ENCODE peak calls at places on chromosomes 2 and 18, in six cellular contexts. One of them, this sample, is unnamed.

GRCh38 chr2:29329899-29330298 is 214.7 kb downstream of the CLIP4 start:
- DNase-seq in endodermal cell: no peak
- DNase-seq in upper lobe of right lung: no peak
- DNase-seq in stomach: no peak
- DNase-seq in CD4-positive, alpha-beta T cell: no peak
- DNase-seq in brain microvascular endothelial cell: no peak
- DNase-seq in this sample: no peak

GRCh38 chr2:104860141-104860790 is 6.4 kb downstream of the POU3F3 start:
- DNase-seq in endodermal cell: no peak
- DNase-seq in upper lobe of right lung: no peak
- DNase-seq in stomach: no peak
- DNase-seq in CD4-positive, alpha-beta T cell: no peak
- DNase-seq in brain microvascular endothelial cell: no peak
- DNase-seq in this sample: no peak

GRCh38 chr2:102251042-102251848 is 60.1 kb upstream of the IL1RL1 start:
- DNase-seq in endodermal cell: peak
- DNase-seq in upper lobe of right lung: peak
- DNase-seq in stomach: peak
- DNase-seq in CD4-positive, alpha-beta T cell: peak
- DNase-seq in brain microvascular endothelial cell: no peak
- DNase-seq in this sample: peak

GRCh38 chr2:9318461-9319337 is 104.6 kb downstream of the ITGB1BP1 start:
- DNase-seq in endodermal cell: no peak
- DNase-seq in upper lobe of right lung: no peak
- DNase-seq in stomach: peak
- DNase-seq in CD4-positive, alpha-beta T cell: no peak
- DNase-seq in brain microvascular endothelial cell: no peak
- DNase-seq in this sample: no peak

GRCh38 chr2:152861349-152861942 is 143.0 kb downstream of the ARL6IP6 start:
- DNase-seq in endodermal cell: peak
- DNase-seq in upper lobe of right lung: no peak
- DNase-seq in stomach: peak
- DNase-seq in CD4-positive, alpha-beta T cell: no peak
- DNase-seq in brain microvascular endothelial cell: peak
- DNase-seq in this sample: no peak

GRCh38 chr2:69693472-69694450 is 48.2 kb upstream of the ANXA4 start:
- DNase-seq in endodermal cell: no peak
- DNase-seq in upper lobe of right lung: no peak
- DNase-seq in stomach: no peak
- DNase-seq in CD4-positive, alpha-beta T cell: peak
- DNase-seq in brain microvascular endothelial cell: no peak
- DNase-seq in this sample: no peak

GRCh38 chr2:223602972-223603371 is 811 bp upstream of the SCG2 start:
- DNase-seq in endodermal cell: no peak
- DNase-seq in upper lobe of right lung: no peak
- DNase-seq in stomach: no peak
- DNase-seq in CD4-positive, alpha-beta T cell: no peak
- DNase-seq in brain microvascular endothelial cell: no peak
- DNase-seq in this sample: no peak

GRCh38 chr18:63107171-63107850 is 212.3 kb downstream of the BCL2 start:
- DNase-seq in endodermal cell: no peak
- DNase-seq in upper lobe of right lung: no peak
- DNase-seq in stomach: no peak
- DNase-seq in CD4-positive, alpha-beta T cell: no peak
- DNase-seq in brain microvascular endothelial cell: no peak
- DNase-seq in this sample: no peak

GRCh38 chr2:127365211-127365643 is 22.5 kb downstream of the MAP3K2 start:
- DNase-seq in endodermal cell: peak
- DNase-seq in upper lobe of right lung: no peak
- DNase-seq in stomach: no peak
- DNase-seq in CD4-positive, alpha-beta T cell: no peak
- DNase-seq in brain microvascular endothelial cell: no peak
- DNase-seq in this sample: no peak

GRCh38 chr2:234747032-234747431 is 204.8 kb upstream of the SH3BP4 start:
- DNase-seq in endodermal cell: no peak
- DNase-seq in upper lobe of right lung: no peak
- DNase-seq in stomach: no peak
- DNase-seq in CD4-positive, alpha-beta T cell: no peak
- DNase-seq in brain microvascular endothelial cell: no peak
- DNase-seq in this sample: no peak

GRCh38 chr2:234741976-234742375 is 209.8 kb upstream of the SH3BP4 start:
- DNase-seq in endodermal cell: no peak
- DNase-seq in upper lobe of right lung: no peak
- DNase-seq in stomach: no peak
- DNase-seq in CD4-positive, alpha-beta T cell: no peak
- DNase-seq in brain microvascular endothelial cell: no peak
- DNase-seq in this sample: no peak

GRCh38 chr2:234747833-234748559 is 203.8 kb upstream of the SH3BP4 start:
- DNase-seq in endodermal cell: no peak
- DNase-seq in upper lobe of right lung: no peak
- DNase-seq in stomach: no peak
- DNase-seq in CD4-positive, alpha-beta T cell: no peak
- DNase-seq in brain microvascular endothelial cell: no peak
- DNase-seq in this sample: no peak

GRCh38 chr2:234745347-234745746 is 206.5 kb upstream of the SH3BP4 start:
- DNase-seq in endodermal cell: peak
- DNase-seq in upper lobe of right lung: no peak
- DNase-seq in stomach: no peak
- DNase-seq in CD4-positive, alpha-beta T cell: no peak
- DNase-seq in brain microvascular endothelial cell: no peak
- DNase-seq in this sample: no peak
- TF ChIP-seq CTCF in endodermal cell: peak
- TF ChIP-seq CTCF in upper lobe of right lung: peak
- TF ChIP-seq CTCF in stomach: no peak
- TF ChIP-seq CTCF in CD4-positive, alpha-beta T cell: no peak
- TF ChIP-seq CTCF in brain microvascular endothelial cell: peak
- TF ChIP-seq CTCF in this sample: no peak

DNA sequence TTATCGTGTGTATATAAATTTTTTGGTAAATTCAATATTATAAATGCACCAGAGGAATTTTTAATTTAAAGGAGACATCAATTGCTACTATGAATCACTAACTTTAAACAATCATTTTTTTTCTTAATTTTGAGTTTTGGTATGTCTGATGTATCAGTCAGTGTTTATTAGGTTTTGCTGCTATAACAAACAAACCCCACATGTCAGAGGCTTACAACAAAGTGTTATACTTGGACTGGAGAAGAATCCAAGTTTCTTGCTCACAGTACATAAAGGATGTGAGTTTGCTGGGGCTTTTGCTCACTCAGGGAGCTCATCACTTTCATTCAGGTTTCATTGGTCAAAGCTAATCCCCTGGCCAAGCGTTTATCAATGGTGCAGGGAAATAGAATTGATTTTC is 81.8 kb downstream of the VWC2L start:
- DNase-seq in endodermal cell: no peak
- DNase-seq in upper lobe of right lung: no peak
- DNase-seq in stomach: no peak
- DNase-seq in CD4-positive, alpha-beta T cell: no peak
- DNase-seq in brain microvascular endothelial cell: no peak
- DNase-seq in this sample: no peak
- H3K27ac ChIP-seq in endodermal cell: no peak
- H3K27ac ChIP-seq in upper lobe of right lung: no peak
- H3K27ac ChIP-seq in stomach: no peak
- H3K27ac ChIP-seq in CD4-positive, alpha-beta T cell: no peak
- H3K27ac ChIP-seq in brain microvascular endothelial cell: no peak
- H3K27ac ChIP-seq in this sample: no peak

DNA sequence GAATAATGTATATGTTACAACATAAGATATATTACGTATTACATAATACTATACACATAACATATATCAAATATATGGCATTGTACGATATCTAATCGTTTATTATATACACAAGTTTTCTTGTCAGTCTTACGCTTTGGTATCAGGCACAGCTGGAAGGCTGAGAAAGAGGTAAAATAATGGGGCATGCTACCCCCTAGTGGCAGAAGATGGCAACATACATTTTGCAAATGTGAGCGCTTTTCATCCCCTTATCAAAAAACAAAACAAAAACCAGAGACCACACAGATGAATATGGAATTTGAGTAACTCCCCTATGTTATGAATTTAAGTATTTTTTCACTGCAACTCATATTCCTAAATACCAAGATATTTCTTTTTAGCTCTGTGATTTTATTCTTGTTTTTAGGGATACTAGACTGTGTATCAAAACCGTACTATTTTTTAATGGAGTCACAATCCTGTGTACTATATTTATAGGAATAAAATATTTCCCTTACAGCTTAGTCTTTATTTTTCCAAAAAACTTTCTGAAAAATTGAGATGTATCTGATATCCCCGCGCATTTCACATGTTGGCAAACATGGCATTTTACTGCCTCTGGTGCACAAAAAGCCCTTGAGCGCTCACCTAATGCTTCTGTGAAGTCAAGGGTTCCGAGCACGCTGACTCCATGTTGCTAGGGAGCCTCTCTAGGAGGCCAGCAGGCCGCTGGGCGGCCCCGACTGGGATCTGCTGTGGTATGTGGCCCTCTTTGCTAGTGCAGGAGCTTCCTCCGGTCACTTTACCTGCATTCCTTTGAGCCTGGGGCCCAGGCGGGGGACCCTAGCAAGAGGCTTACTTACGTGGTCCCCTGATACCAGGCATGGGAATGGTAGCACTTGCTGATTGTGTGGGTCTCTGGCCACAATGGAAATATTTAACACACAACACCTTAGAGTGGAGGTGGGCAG is 62.5 kb downstream of the SLC4A3 start:
- DNase-seq in endodermal cell: peak
- DNase-seq in upper lobe of right lung: no peak
- DNase-seq in stomach: peak
- DNase-seq in CD4-positive, alpha-beta T cell: peak
- DNase-seq in brain microvascular endothelial cell: peak
- DNase-seq in this sample: no peak
- TF ChIP-seq CTCF in endodermal cell: peak
- TF ChIP-seq CTCF in upper lobe of right lung: peak
- TF ChIP-seq CTCF in stomach: peak
- TF ChIP-seq CTCF in CD4-positive, alpha-beta T cell: peak
- TF ChIP-seq CTCF in brain microvascular endothelial cell: peak
- TF ChIP-seq CTCF in this sample: peak

GRCh38 chr2:98087447-98088065 is 589 bp downstream of the VWA3B start:
- DNase-seq in endodermal cell: no peak
- DNase-seq in upper lobe of right lung: no peak
- DNase-seq in stomach: no peak
- DNase-seq in CD4-positive, alpha-beta T cell: no peak
- DNase-seq in brain microvascular endothelial cell: no peak
- DNase-seq in this sample: no peak
- H3K27ac ChIP-seq in endodermal cell: no peak
- H3K27ac ChIP-seq in upper lobe of right lung: no peak
- H3K27ac ChIP-seq in stomach: peak
- H3K27ac ChIP-seq in CD4-positive, alpha-beta T cell: no peak
- H3K27ac ChIP-seq in brain microvascular endothelial cell: no peak
- H3K27ac ChIP-seq in this sample: no peak

GRCh38 chr2:218216674-218217365 is at the start of gene ARPC2:
- DNase-seq in endodermal cell: peak
- DNase-seq in upper lobe of right lung: peak
- DNase-seq in stomach: peak
- DNase-seq in CD4-positive, alpha-beta T cell: peak
- DNase-seq in brain microvascular endothelial cell: peak
- DNase-seq in this sample: peak
- TF ChIP-seq CTCF in endodermal cell: no peak
- TF ChIP-seq CTCF in upper lobe of right lung: no peak
- TF ChIP-seq CTCF in stomach: peak
- TF ChIP-seq CTCF in CD4-positive, alpha-beta T cell: no peak
- TF ChIP-seq CTCF in brain microvascular endothelial cell: no peak
- TF ChIP-seq CTCF in this sample: no peak

GRCh38 chr2:88074854-88075292 is 7.2 kb downstream of the SMYD1 start:
- DNase-seq in endodermal cell: no peak
- DNase-seq in upper lobe of right lung: no peak
- DNase-seq in stomach: no peak
- DNase-seq in CD4-positive, alpha-beta T cell: no peak
- DNase-seq in brain microvascular endothelial cell: peak
- DNase-seq in this sample: no peak
- H3K27ac ChIP-seq in endodermal cell: no peak
- H3K27ac ChIP-seq in upper lobe of right lung: no peak
- H3K27ac ChIP-seq in stomach: no peak
- H3K27ac ChIP-seq in CD4-positive, alpha-beta T cell: no peak
- H3K27ac ChIP-seq in brain microvascular endothelial cell: no peak
- H3K27ac ChIP-seq in this sample: no peak

DNA sequence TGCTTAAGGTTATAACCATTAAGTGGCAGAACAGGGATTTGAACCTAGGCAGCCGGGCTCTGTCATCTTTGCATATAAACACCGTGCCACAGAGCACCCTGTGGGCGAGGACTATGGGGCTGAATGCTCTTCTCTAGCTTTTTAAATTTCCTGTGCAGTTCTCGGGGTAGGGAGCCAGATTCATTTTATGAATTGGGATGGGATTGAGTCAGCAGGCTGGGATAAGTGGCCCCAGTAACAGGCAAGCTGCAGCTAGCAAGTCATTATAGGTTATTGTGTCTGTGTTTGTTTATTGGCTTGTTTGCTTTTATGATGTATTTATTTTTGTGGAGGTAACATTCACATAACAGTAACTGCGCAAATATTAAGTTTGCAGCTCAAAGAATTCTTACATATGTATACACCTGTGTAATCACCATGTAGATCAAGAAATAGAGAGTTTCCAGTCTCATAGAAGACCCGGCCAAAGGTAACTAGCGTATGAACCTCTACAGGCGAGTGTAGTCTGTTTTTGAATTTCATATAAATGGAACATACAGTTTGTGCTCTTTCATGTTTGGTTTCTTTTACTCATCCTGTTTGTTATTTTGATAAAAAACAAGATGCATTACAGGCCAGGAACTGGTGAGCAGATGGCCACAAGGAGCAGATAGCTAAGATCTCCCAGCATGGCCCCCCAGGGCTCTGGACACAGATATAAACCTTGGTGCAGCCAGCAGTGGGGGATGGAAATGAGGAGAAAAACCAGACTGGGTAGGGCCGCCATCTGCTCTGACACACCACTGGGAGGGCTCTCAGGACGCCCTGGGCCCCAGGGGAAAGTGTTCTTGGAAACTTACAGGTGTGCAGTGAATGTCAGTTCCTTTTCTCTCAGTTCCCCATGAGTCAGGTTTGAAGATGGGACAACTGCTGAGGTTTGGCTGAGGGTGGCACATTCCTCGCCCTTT is 49.2 kb upstream of the GPR155 start:
- DNase-seq in endodermal cell: no peak
- DNase-seq in upper lobe of right lung: no peak
- DNase-seq in stomach: no peak
- DNase-seq in CD4-positive, alpha-beta T cell: no peak
- DNase-seq in brain microvascular endothelial cell: no peak
- DNase-seq in this sample: no peak
- TF ChIP-seq CTCF in endodermal cell: no peak
- TF ChIP-seq CTCF in upper lobe of right lung: no peak
- TF ChIP-seq CTCF in stomach: no peak
- TF ChIP-seq CTCF in CD4-positive, alpha-beta T cell: no peak
- TF ChIP-seq CTCF in brain microvascular endothelial cell: no peak
- TF ChIP-seq CTCF in this sample: no peak

GRCh38 chr2:164841719-164842623 is at the start of gene COBLL1:
- DNase-seq in endodermal cell: peak
- DNase-seq in upper lobe of right lung: peak
- DNase-seq in stomach: peak
- DNase-seq in CD4-positive, alpha-beta T cell: no peak
- DNase-seq in brain microvascular endothelial cell: peak
- DNase-seq in this sample: peak

GRCh38 chr2:164842624-164842966 is 972 bp upstream of the COBLL1 start:
- DNase-seq in endodermal cell: no peak
- DNase-seq in upper lobe of right lung: no peak
- DNase-seq in stomach: no peak
- DNase-seq in CD4-positive, alpha-beta T cell: no peak
- DNase-seq in brain microvascular endothelial cell: no peak
- DNase-seq in this sample: no peak

GRCh38 chr2:164839914-164840457 is 1.6 kb downstream of the COBLL1 start:
- DNase-seq in endodermal cell: no peak
- DNase-seq in upper lobe of right lung: no peak
- DNase-seq in stomach: no peak
- DNase-seq in CD4-positive, alpha-beta T cell: no peak
- DNase-seq in brain microvascular endothelial cell: peak
- DNase-seq in this sample: no peak

GRCh38 chr2:164840930-164841718 is 499 bp downstream of the COBLL1 start:
- DNase-seq in endodermal cell: peak
- DNase-seq in upper lobe of right lung: peak
- DNase-seq in stomach: peak
- DNase-seq in CD4-positive, alpha-beta T cell: no peak
- DNase-seq in brain microvascular endothelial cell: peak
- DNase-seq in this sample: peak

GRCh38 chr2:164840458-164840929 is 1.1 kb downstream of the COBLL1 start:
- DNase-seq in endodermal cell: no peak
- DNase-seq in upper lobe of right lung: peak
- DNase-seq in stomach: peak
- DNase-seq in CD4-positive, alpha-beta T cell: no peak
- DNase-seq in brain microvascular endothelial cell: no peak
- DNase-seq in this sample: peak
- H3K27ac ChIP-seq in endodermal cell: no peak
- H3K27ac ChIP-seq in upper lobe of right lung: peak
- H3K27ac ChIP-seq in stomach: peak
- H3K27ac ChIP-seq in CD4-positive, alpha-beta T cell: no peak
- H3K27ac ChIP-seq in brain microvascular endothelial cell: peak
- H3K27ac ChIP-seq in this sample: peak